ENCODE peak calls at places on chromosome 7, in nine cellular contexts. One of them, this sample, is unnamed.

GRCh38 chr7:149202831-149203231 is 7.5 kb downstream of the ZNF282 start:
- DNase-seq in HFF-Myc: no peak
- DNase-seq in hepatocyte: peak
- DNase-seq in IMR-90: peak
- DNase-seq in ascending aorta: no peak
- DNase-seq in A549: no peak
- DNase-seq in CD8-positive, alpha-beta T cell: no peak
- DNase-seq in tibial artery: no peak
- DNase-seq in CD4-positive, alpha-beta T cell: no peak
- DNase-seq in this sample: no peak

GRCh38 chr7:29035044-29035740 is 77.1 kb upstream of the TRIL start:
- DNase-seq in hepatocyte: no peak
- DNase-seq in CD8-positive, alpha-beta T cell: no peak
- DNase-seq in HFF-Myc: no peak
- DNase-seq in A549: peak
- DNase-seq in CD4-positive, alpha-beta T cell: no peak
- DNase-seq in IMR-90: peak
- DNase-seq in ascending aorta: no peak
- DNase-seq in tibial artery: peak
- DNase-seq in this sample: no peak

GRCh38 chr7:157671358-157672255 is 334.8 kb downstream of the DNAJB6 start:
- DNase-seq in A549: no peak
- DNase-seq in CD8-positive, alpha-beta T cell: no peak
- DNase-seq in tibial artery: no peak
- DNase-seq in ascending aorta: peak
- DNase-seq in hepatocyte: no peak
- DNase-seq in IMR-90: no peak
- DNase-seq in HFF-Myc: no peak
- DNase-seq in CD4-positive, alpha-beta T cell: no peak
- DNase-seq in this sample: no peak

GRCh38 chr7:93739422-93739821 is 151.1 kb downstream of the TFPI2 start:
- DNase-seq in HFF-Myc: no peak
- DNase-seq in CD4-positive, alpha-beta T cell: no peak
- DNase-seq in IMR-90: no peak
- DNase-seq in A549: no peak
- DNase-seq in CD8-positive, alpha-beta T cell: no peak
- DNase-seq in ascending aorta: no peak
- DNase-seq in hepatocyte: no peak
- DNase-seq in tibial artery: no peak
- DNase-seq in this sample: no peak

GRCh38 chr7:48710995-48711394 is 213.4 kb upstream of the CDC14C start:
- DNase-seq in A549: no peak
- DNase-seq in ascending aorta: no peak
- DNase-seq in IMR-90: no peak
- DNase-seq in hepatocyte: no peak
- DNase-seq in tibial artery: no peak
- DNase-seq in CD8-positive, alpha-beta T cell: no peak
- DNase-seq in HFF-Myc: no peak
- DNase-seq in CD4-positive, alpha-beta T cell: no peak
- DNase-seq in this sample: no peak

GRCh38 chr7:89623018-89623672 is 531.1 kb upstream of the STEAP1 start:
- DNase-seq in CD4-positive, alpha-beta T cell: no peak
- DNase-seq in CD8-positive, alpha-beta T cell: no peak
- DNase-seq in IMR-90: peak
- DNase-seq in hepatocyte: peak
- DNase-seq in HFF-Myc: peak
- DNase-seq in A549: peak
- DNase-seq in tibial artery: no peak
- DNase-seq in ascending aorta: no peak
- DNase-seq in this sample: no peak

GRCh38 chr7:47771301-47771989 is 176.8 kb downstream of the PKD1L1 start:
- DNase-seq in tibial artery: peak
- DNase-seq in hepatocyte: no peak
- DNase-seq in IMR-90: no peak
- DNase-seq in CD4-positive, alpha-beta T cell: no peak
- DNase-seq in ascending aorta: peak
- DNase-seq in A549: peak
- DNase-seq in CD8-positive, alpha-beta T cell: no peak
- DNase-seq in HFF-Myc: no peak
- DNase-seq in this sample: no peak

GRCh38 chr7:157299613-157300405 is 37.0 kb upstream of the DNAJB6 start:
- DNase-seq in A549: peak
- DNase-seq in IMR-90: no peak
- DNase-seq in HFF-Myc: no peak
- DNase-seq in ascending aorta: no peak
- DNase-seq in hepatocyte: no peak
- DNase-seq in CD4-positive, alpha-beta T cell: peak
- DNase-seq in CD8-positive, alpha-beta T cell: no peak
- DNase-seq in tibial artery: no peak
- DNase-seq in this sample: no peak

GRCh38 chr7:28165971-28166955 is 14.3 kb downstream of the JAZF1 start:
- DNase-seq in A549: no peak
- DNase-seq in CD4-positive, alpha-beta T cell: no peak
- DNase-seq in HFF-Myc: peak
- DNase-seq in hepatocyte: peak
- DNase-seq in IMR-90: peak
- DNase-seq in ascending aorta: no peak
- DNase-seq in tibial artery: no peak
- DNase-seq in CD8-positive, alpha-beta T cell: no peak
- DNase-seq in this sample: no peak

GRCh38 chr7:19024261-19024660 is 93.2 kb downstream of the TWIST1 start:
- DNase-seq in IMR-90: peak
- DNase-seq in HFF-Myc: no peak
- DNase-seq in CD4-positive, alpha-beta T cell: no peak
- DNase-seq in CD8-positive, alpha-beta T cell: no peak
- DNase-seq in hepatocyte: peak
- DNase-seq in ascending aorta: no peak
- DNase-seq in A549: no peak
- DNase-seq in tibial artery: no peak
- DNase-seq in this sample: no peak

GRCh38 chr7:44398506-44398905 is 73.1 kb upstream of the CAMK2B start:
- DNase-seq in HFF-Myc: no peak
- DNase-seq in CD8-positive, alpha-beta T cell: no peak
- DNase-seq in tibial artery: no peak
- DNase-seq in hepatocyte: no peak
- DNase-seq in ascending aorta: no peak
- DNase-seq in A549: no peak
- DNase-seq in IMR-90: no peak
- DNase-seq in CD4-positive, alpha-beta T cell: no peak
- DNase-seq in this sample: no peak

GRCh38 chr7:95527033-95527775 is 41.5 kb downstream of the ASB4 start:
- DNase-seq in ascending aorta: peak
- DNase-seq in A549: peak
- DNase-seq in tibial artery: peak
- DNase-seq in hepatocyte: peak
- DNase-seq in IMR-90: peak
- DNase-seq in CD4-positive, alpha-beta T cell: no peak
- DNase-seq in HFF-Myc: peak
- DNase-seq in CD8-positive, alpha-beta T cell: no peak
- DNase-seq in this sample: peak

GRCh38 chr7:114979388-114979787 is 57.5 kb downstream of the MDFIC start:
- DNase-seq in hepatocyte: peak
- DNase-seq in HFF-Myc: no peak
- DNase-seq in ascending aorta: peak
- DNase-seq in tibial artery: peak
- DNase-seq in CD4-positive, alpha-beta T cell: no peak
- DNase-seq in A549: no peak
- DNase-seq in IMR-90: peak
- DNase-seq in CD8-positive, alpha-beta T cell: no peak
- DNase-seq in this sample: no peak

GRCh38 chr7:140165422-140165821 is 11.4 kb downstream of the KDM7A start:
- DNase-seq in A549: no peak
- DNase-seq in HFF-Myc: no peak
- DNase-seq in CD8-positive, alpha-beta T cell: no peak
- DNase-seq in IMR-90: peak
- DNase-seq in CD4-positive, alpha-beta T cell: no peak
- DNase-seq in hepatocyte: no peak
- DNase-seq in ascending aorta: no peak
- DNase-seq in tibial artery: no peak
- DNase-seq in this sample: no peak

GRCh38 chr7:85733163-85733915 is 546.5 kb upstream of the SEMA3D start:
- DNase-seq in hepatocyte: no peak
- DNase-seq in CD4-positive, alpha-beta T cell: no peak
- DNase-seq in tibial artery: no peak
- DNase-seq in IMR-90: peak
- DNase-seq in ascending aorta: no peak
- DNase-seq in A549: no peak
- DNase-seq in CD8-positive, alpha-beta T cell: no peak
- DNase-seq in HFF-Myc: no peak
- DNase-seq in this sample: no peak

GRCh38 chr7:2680792-2681490 is 7.1 kb upstream of the AMZ1 start:
- DNase-seq in HFF-Myc: peak
- DNase-seq in tibial artery: peak
- DNase-seq in IMR-90: peak
- DNase-seq in CD8-positive, alpha-beta T cell: peak
- DNase-seq in CD4-positive, alpha-beta T cell: peak
- DNase-seq in A549: peak
- DNase-seq in ascending aorta: peak
- DNase-seq in hepatocyte: peak
- DNase-seq in this sample: peak

GRCh38 chr7:114818501-114818900 is 103.4 kb upstream of the MDFIC start:
- DNase-seq in CD8-positive, alpha-beta T cell: no peak
- DNase-seq in hepatocyte: no peak
- DNase-seq in HFF-Myc: no peak
- DNase-seq in IMR-90: peak
- DNase-seq in ascending aorta: no peak
- DNase-seq in CD4-positive, alpha-beta T cell: no peak
- DNase-seq in A549: peak
- DNase-seq in tibial artery: no peak
- DNase-seq in this sample: no peak

GRCh38 chr7:80278737-80279136 is 144.1 kb downstream of the GNAI1 start:
- DNase-seq in ascending aorta: no peak
- DNase-seq in CD4-positive, alpha-beta T cell: no peak
- DNase-seq in CD8-positive, alpha-beta T cell: no peak
- DNase-seq in IMR-90: no peak
- DNase-seq in tibial artery: no peak
- DNase-seq in hepatocyte: no peak
- DNase-seq in HFF-Myc: no peak
- DNase-seq in A549: no peak
- DNase-seq in this sample: no peak

GRCh38 chr7:80277434-80278427 is 143.1 kb downstream of the GNAI1 start:
- DNase-seq in HFF-Myc: peak
- DNase-seq in A549: peak
- DNase-seq in CD4-positive, alpha-beta T cell: no peak
- DNase-seq in hepatocyte: peak
- DNase-seq in ascending aorta: no peak
- DNase-seq in IMR-90: peak
- DNase-seq in CD8-positive, alpha-beta T cell: no peak
- DNase-seq in tibial artery: no peak
- DNase-seq in this sample: no peak

GRCh38 chr7:80275192-80275605 is 140.6 kb downstream of the GNAI1 start:
- DNase-seq in CD4-positive, alpha-beta T cell: no peak
- DNase-seq in IMR-90: no peak
- DNase-seq in CD8-positive, alpha-beta T cell: no peak
- DNase-seq in hepatocyte: no peak
- DNase-seq in HFF-Myc: no peak
- DNase-seq in tibial artery: no peak
- DNase-seq in ascending aorta: no peak
- DNase-seq in A549: no peak
- DNase-seq in this sample: no peak

DNA sequence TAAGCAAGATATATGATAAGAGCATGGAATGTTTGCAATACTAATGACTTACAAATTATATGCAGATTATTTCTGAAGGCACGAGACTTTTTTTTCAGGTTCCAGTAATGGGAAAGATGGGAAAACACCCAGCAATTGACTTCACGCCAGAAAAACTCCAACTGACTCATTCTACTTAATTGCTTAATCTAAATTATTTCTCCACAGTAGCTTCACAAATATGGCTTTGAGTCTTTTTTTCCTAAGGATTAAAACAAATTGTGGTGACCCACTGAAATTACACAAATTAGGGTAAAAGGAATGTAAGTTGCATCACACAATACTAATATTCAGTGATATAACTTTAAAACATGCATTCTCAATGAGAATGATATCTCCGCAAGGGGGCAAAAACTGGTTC is 138.7 kb downstream of the GNAI1 start:
- DNase-seq in IMR-90: peak
- DNase-seq in CD4-positive, alpha-beta T cell: no peak
- DNase-seq in tibial artery: no peak
- DNase-seq in HFF-Myc: no peak
- DNase-seq in ascending aorta: no peak
- DNase-seq in CD8-positive, alpha-beta T cell: no peak
- DNase-seq in hepatocyte: no peak
- DNase-seq in A549: no peak
- DNase-seq in this sample: no peak
- TF ChIP-seq CTCF in IMR-90: peak
- TF ChIP-seq CTCF in CD4-positive, alpha-beta T cell: no peak
- TF ChIP-seq CTCF in tibial artery: no peak
- TF ChIP-seq CTCF in HFF-Myc: no peak
- TF ChIP-seq CTCF in ascending aorta: no peak
- TF ChIP-seq CTCF in CD8-positive, alpha-beta T cell: no peak
- TF ChIP-seq CTCF in hepatocyte: no peak
- TF ChIP-seq CTCF in A549: no peak
- TF ChIP-seq CTCF in this sample: no peak

GRCh38 chr7:20197837-20198236 is 19.3 kb downstream of the MACC1 start:
- DNase-seq in IMR-90: no peak
- DNase-seq in ascending aorta: no peak
- DNase-seq in HFF-Myc: no peak
- DNase-seq in tibial artery: no peak
- DNase-seq in A549: no peak
- DNase-seq in hepatocyte: no peak
- DNase-seq in CD8-positive, alpha-beta T cell: no peak
- DNase-seq in CD4-positive, alpha-beta T cell: no peak
- DNase-seq in this sample: no peak
- TF ChIP-seq CTCF in IMR-90: peak
- TF ChIP-seq CTCF in ascending aorta: no peak
- TF ChIP-seq CTCF in HFF-Myc: peak
- TF ChIP-seq CTCF in tibial artery: no peak
- TF ChIP-seq CTCF in A549: no peak
- TF ChIP-seq CTCF in hepatocyte: peak
- TF ChIP-seq CTCF in CD8-positive, alpha-beta T cell: no peak
- TF ChIP-seq CTCF in CD4-positive, alpha-beta T cell: no peak
- TF ChIP-seq CTCF in this sample: peak

GRCh38 chr7:22296916-22297315 is 60.0 kb downstream of the RAPGEF5 start:
- DNase-seq in ascending aorta: no peak
- DNase-seq in CD8-positive, alpha-beta T cell: no peak
- DNase-seq in IMR-90: no peak
- DNase-seq in A549: no peak
- DNase-seq in HFF-Myc: no peak
- DNase-seq in tibial artery: no peak
- DNase-seq in CD4-positive, alpha-beta T cell: no peak
- DNase-seq in hepatocyte: no peak
- DNase-seq in this sample: no peak
- TF ChIP-seq CTCF in ascending aorta: no peak
- TF ChIP-seq CTCF in CD8-positive, alpha-beta T cell: no peak
- TF ChIP-seq CTCF in IMR-90: peak
- TF ChIP-seq CTCF in A549: no peak
- TF ChIP-seq CTCF in HFF-Myc: no peak
- TF ChIP-seq CTCF in tibial artery: no peak
- TF ChIP-seq CTCF in CD4-positive, alpha-beta T cell: no peak
- TF ChIP-seq CTCF in hepatocyte: peak
- TF ChIP-seq CTCF in this sample: no peak

DNA sequence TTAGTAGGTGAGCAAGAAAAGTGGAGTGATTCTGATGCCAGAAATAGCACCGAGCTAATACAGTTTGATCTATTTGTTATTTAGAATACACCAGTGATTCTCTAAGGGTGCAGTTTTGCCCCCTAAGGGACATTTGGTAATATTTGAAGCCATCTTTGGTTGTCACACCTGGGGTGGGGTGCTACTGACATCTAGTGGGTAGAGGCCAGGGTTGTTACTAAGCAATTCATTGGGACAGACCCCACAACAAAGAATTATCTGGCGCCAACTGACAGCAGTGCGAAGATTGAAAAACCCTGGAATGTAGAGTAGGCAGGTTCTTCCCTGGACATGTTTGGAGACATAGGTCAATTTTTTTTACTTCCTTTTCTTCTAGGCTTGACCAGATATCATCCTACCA is 14.6 kb downstream of the PALS2 start:
- DNase-seq in CD8-positive, alpha-beta T cell: peak
- DNase-seq in CD4-positive, alpha-beta T cell: peak
- DNase-seq in IMR-90: no peak
- DNase-seq in hepatocyte: no peak
- DNase-seq in HFF-Myc: no peak
- DNase-seq in A549: no peak
- DNase-seq in ascending aorta: no peak
- DNase-seq in tibial artery: no peak
- DNase-seq in this sample: no peak
- TF ChIP-seq CTCF in CD8-positive, alpha-beta T cell: peak
- TF ChIP-seq CTCF in CD4-positive, alpha-beta T cell: peak
- TF ChIP-seq CTCF in IMR-90: peak
- TF ChIP-seq CTCF in hepatocyte: peak
- TF ChIP-seq CTCF in HFF-Myc: peak
- TF ChIP-seq CTCF in A549: peak
- TF ChIP-seq CTCF in ascending aorta: peak
- TF ChIP-seq CTCF in tibial artery: no peak
- TF ChIP-seq CTCF in this sample: peak